ENCODE peak calls at places on chromosomes 5 and 9, in nine cellular contexts. W is sigmoid colon, D is tibial artery, N is ovary, B is iPS DF 6.9, V is pancreas, J is HCT116, Z is lung, P is heart right ventricle. Y is an unnamed sample. For H3K4me1, the result is how much of the 10 kb centered on the place peaks cover.

GRCh38 chr5:77645158-77645994 is 6.9 kb upstream of the OTP start:
- DNase-seq in W (no peak), B (no peak), N (no peak), J (peak), D (no peak), Z (no peak), V (peak), P (peak), Y (no peak)

GRCh38 chr5:8773091-8773615 is 772.7 kb downstream of the SEMA5A start:
- DNase-seq in Z (no peak), B (no peak), N (no peak), P (no peak), J (no peak), W (no peak), V (no peak), D (no peak), Y (no peak)

GRCh38 chr9:124345751-124346281 is 69.4 kb downstream of the PSMB7 start:
- DNase-seq in P (no peak), N (no peak), D (no peak), V (no peak), J (no peak), Z (no peak), W (no peak), B (no peak), Y (no peak)

GRCh38 chr5:134255418-134256150 is 29.7 kb upstream of the PPP2CA start:
- DNase-seq in Z (no peak), N (no peak), D (no peak), J (no peak), W (no peak), B (no peak), V (no peak), P (no peak), Y (no peak)

GRCh38 chr5:163880307-163880706 is 374.9 kb downstream of the MAT2B start:
- DNase-seq in Z (no peak), W (no peak), P (no peak), V (no peak), J (no peak), D (no peak), B (no peak), N (no peak), Y (no peak)

GRCh38 chr9:34185778-34186551 is 7.1 kb downstream of the UBAP1 start:
- DNase-seq in P (no peak), V (peak), W (peak), J (peak), N (no peak), D (peak), B (no peak), Z (peak), Y (peak)

GRCh38 chr9:86134361-86134760 is 35.0 kb upstream of the GOLM1 start:
- DNase-seq in W (no peak), N (no peak), D (no peak), V (no peak), P (no peak), Z (no peak), J (no peak), B (no peak), Y (no peak)

GRCh38 chr9:109231593-109231992 is 64.5 kb upstream of the FRRS1L start:
- DNase-seq in J (no peak), Z (no peak), D (no peak), W (no peak), B (no peak), N (no peak), P (no peak), V (no peak), Y (no peak)

GRCh38 chr9:100852088-100852487 is 176.4 kb upstream of the PLPPR1 start:
- DNase-seq in W (no peak), B (no peak), D (no peak), N (no peak), V (no peak), Z (no peak), P (no peak), J (no peak), Y (no peak)

GRCh38 chr5:110784901-110785300 is 46.1 kb downstream of the SLC25A46 start:
- DNase-seq in J (no peak), W (no peak), D (no peak), Z (no peak), P (no peak), B (no peak), V (no peak), N (no peak), Y (no peak)

GRCh38 chr5:116454417-116454927 is 120.2 kb downstream of the SEMA6A start:
- DNase-seq in P (no peak), J (no peak), Z (no peak), D (no peak), W (no peak), V (no peak), N (no peak), B (no peak), Y (no peak)

GRCh38 chr9:89750117-89750551 is 145.3 kb downstream of the GADD45G start:
- DNase-seq in W (no peak), D (no peak), Z (no peak), V (no peak), B (no peak), J (no peak), N (peak), P (peak), Y (no peak)

GRCh38 chr9:114583776-114584175 is 3.8 kb upstream of the ATP6V1G1 start:
- DNase-seq in V (no peak), B (no peak), N (no peak), W (no peak), P (no peak), Z (no peak), J (no peak), D (no peak), Y (no peak)

GRCh38 chr9:38641985-38642864 is 21.8 kb upstream of the ANKRD18A start:
- DNase-seq in D (no peak), Z (no peak), P (no peak), J (peak), W (no peak), B (peak), V (peak), N (no peak), Y (peak)

GRCh38 chr5:123500476-123500875 is 11.5 kb upstream of the CSNK1G3 start:
- DNase-seq in W (no peak), N (no peak), B (no peak), D (no peak), V (no peak), J (no peak), P (no peak), Z (no peak), Y (no peak)

GRCh38 chr9:111945216-111945615 is 48.6 kb downstream of the UGCG start:
- DNase-seq in B (no peak), W (no peak), J (no peak), P (no peak), N (no peak), D (no peak), Z (no peak), V (no peak), Y (no peak)

GRCh38 chr9:78031271-78031825 is at the start of gene GNAQ:
- DNase-seq in J (no peak), B (no peak), N (no peak), V (no peak), W (peak), D (peak), Z (no peak), P (peak), Y (no peak)

GRCh38 chr5:79070002-79070567 is 518 bp downstream of the BHMT2 start:
- DNase-seq in B (no peak), Z (no peak), D (peak), N (peak), W (peak), P (peak), J (no peak), V (no peak), Y (no peak)

GRCh38 chr9:34963577-34963976 is 5.5 kb downstream of the PHF24 start:
- DNase-seq in B (no peak), J (no peak), P (no peak), D (no peak), W (no peak), Z (no peak), V (no peak), N (no peak), Y (no peak)

GRCh38 chr5:115304496-115304895 is 8.0 kb upstream of the CCDC112 start:
- DNase-seq in B (no peak), D (no peak), Z (no peak), V (no peak), W (no peak), P (no peak), N (no peak), J (no peak), Y (no peak)

GRCh38 chr9:98929096-98929495 is 14.6 kb upstream of the COL15A1 start:
- DNase-seq in N (no peak), B (no peak), P (no peak), W (no peak), V (no peak), D (no peak), Z (no peak), J (no peak), Y (no peak)

GRCh38 chr9:5876711-5877110 is 14.0 kb upstream of the MLANA start:
- DNase-seq in V (no peak), W (no peak), B (peak), P (no peak), Z (no peak), D (no peak), J (no peak), N (no peak), Y (no peak)

GRCh38 chr9:34989056-34989945 is at the start of gene DNAJB5:
- DNase-seq in Z (peak), W (peak), J (peak), B (peak), P (peak), V (peak), D (peak), N (peak), Y (peak)

GRCh38 chr5:124626053-124626452 is 120.4 kb downstream of the ZNF608 start:
- DNase-seq in J (no peak), N (no peak), P (no peak), B (no peak), V (no peak), Z (no peak), D (no peak), W (no peak), Y (no peak)

DNA sequence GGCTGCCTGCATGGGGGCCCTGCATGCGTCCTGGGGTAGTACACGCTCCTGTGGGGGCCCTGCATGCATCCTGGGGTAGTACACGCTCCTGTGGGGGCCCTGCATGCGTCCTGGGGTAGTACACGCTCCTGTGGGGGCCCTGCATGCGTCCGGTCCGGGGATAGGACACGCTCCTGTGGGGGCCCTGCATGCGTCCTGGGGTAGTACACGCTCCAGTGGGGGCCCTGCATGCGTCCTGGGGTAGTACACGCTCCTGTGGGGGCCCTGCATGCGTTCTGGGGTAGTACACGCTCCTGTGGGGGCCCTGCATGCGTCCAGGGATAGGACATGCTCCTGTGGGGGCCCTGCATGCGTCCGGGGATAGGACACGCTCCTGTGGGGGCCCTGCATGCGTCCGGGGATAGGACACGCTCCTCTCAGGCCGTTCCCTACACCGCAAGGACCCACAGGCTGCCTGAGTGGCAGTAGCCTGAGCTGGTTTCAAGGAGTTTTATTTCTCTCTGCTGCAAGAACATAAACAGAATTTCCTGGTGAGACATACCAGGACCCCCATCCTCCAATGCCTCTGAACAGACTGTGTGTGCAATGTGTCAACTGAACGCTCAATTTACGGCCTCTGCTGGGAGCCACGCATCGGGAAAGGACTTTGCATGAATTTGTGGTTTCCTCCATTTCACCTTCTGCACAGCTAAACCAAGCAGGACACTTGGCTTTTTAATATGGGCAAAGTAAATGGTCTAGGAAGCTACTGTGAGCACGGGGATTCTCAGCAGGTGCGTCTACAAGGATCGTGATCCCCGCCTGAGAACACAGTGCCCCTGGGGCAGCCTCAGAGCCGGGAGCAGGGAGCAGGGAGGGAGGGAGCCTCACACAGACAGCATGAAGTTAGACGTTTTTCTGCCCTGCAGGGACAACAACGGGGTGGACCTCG is 48.9 kb upstream of the CLPTM1L start:
- DNase-seq in W (no peak), P (no peak), N (no peak), Z (no peak), D (no peak), V (no peak), J (no peak), B (no peak), Y (no peak)
- H3K4me1 ChIP-seq in W (under half), P (under half), N (under half), Z (under half), D (under half), V (under half), J (under half), B (under half), Y (under half)

GRCh38 chr9:21553441-21553840 is 71.3 kb upstream of the IFNE start:
- DNase-seq in Z (no peak), W (no peak), B (no peak), N (no peak), V (no peak), J (no peak), D (no peak), P (no peak), Y (no peak)
- H3K4me3 ChIP-seq in Z (no peak), W (no peak), B (no peak), N (no peak), V (no peak), J (no peak), D (no peak), P (no peak), Y (no peak)

GRCh38 chr5:87298687-87299362 is 31.1 kb downstream of the RASA1 start:
- DNase-seq in P (no peak), Z (no peak), J (no peak), W (no peak), V (no peak), D (no peak), B (no peak), N (no peak), Y (no peak)

GRCh38 chr5:87300744-87301143 is 33.1 kb downstream of the RASA1 start:
- DNase-seq in J (peak), P (no peak), N (no peak), V (no peak), D (no peak), B (no peak), W (no peak), Z (no peak), Y (no peak)

GRCh38 chr5:87303324-87303723 is 35.6 kb downstream of the RASA1 start:
- DNase-seq in B (no peak), V (no peak), D (no peak), P (no peak), J (no peak), N (no peak), W (no peak), Z (no peak), Y (no peak)

GRCh38 chr5:87300176-87300575 is 32.5 kb downstream of the RASA1 start:
- DNase-seq in V (no peak), N (no peak), P (no peak), W (no peak), Z (no peak), J (no peak), D (no peak), B (no peak), Y (no peak)

DNA sequence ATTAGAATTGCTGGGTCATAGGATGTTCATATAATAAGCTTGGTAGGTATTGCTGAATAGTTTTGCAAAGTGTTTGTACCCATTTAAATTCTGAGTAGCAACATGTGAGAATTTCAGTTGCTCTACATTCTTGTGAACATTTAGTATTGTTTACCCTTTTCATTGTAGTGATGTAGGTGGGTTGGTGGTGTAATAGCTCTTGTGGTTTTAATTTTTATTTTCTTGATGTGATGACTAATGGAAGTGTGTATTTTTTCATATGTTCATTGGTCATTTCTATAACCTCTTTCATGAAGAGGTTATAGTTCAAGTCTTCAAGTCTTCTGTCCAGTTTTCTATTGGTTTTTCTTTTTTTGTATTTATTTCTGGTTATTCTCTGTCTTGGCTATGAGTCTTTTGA is 34.4 kb downstream of the RASA1 start:
- DNase-seq in V (no peak), W (no peak), J (no peak), P (no peak), B (no peak), D (no peak), N (no peak), Z (no peak), Y (no peak)
- H3K4me1 ChIP-seq in V (under half), W (under half), J (under half), P (under half), B (under half), D (under half), N (under half), Z (under half), Y (under half)

GRCh38 chr5:149710575-149710974 is 19.5 kb upstream of the PPARGC1B start:
- DNase-seq in W (no peak), Z (no peak), N (no peak), J (no peak), P (no peak), V (no peak), D (no peak), B (no peak), Y (no peak)

GRCh38 chr5:149706158-149706557 is 24.0 kb upstream of the PPARGC1B start:
- DNase-seq in P (no peak), J (no peak), B (no peak), N (no peak), D (no peak), W (no peak), V (no peak), Z (no peak), Y (no peak)

GRCh38 chr5:149702953-149703646 is 27.0 kb upstream of the PPARGC1B start:
- DNase-seq in W (no peak), Z (peak), B (no peak), V (no peak), P (no peak), J (no peak), D (no peak), N (no peak), Y (no peak)

GRCh38 chr5:149708981-149709594 is 21.0 kb upstream of the PPARGC1B start:
- DNase-seq in V (no peak), P (no peak), B (no peak), N (no peak), J (no peak), Z (no peak), D (no peak), W (no peak), Y (no peak)

GRCh38 chr5:149707097-149707496 is 23.0 kb upstream of the PPARGC1B start:
- DNase-seq in P (no peak), D (no peak), W (no peak), B (no peak), Z (no peak), V (no peak), N (no peak), J (no peak), Y (no peak)
- H3K4me3 ChIP-seq in P (no peak), D (no peak), W (no peak), B (no peak), Z (no peak), V (no peak), N (no peak), J (no peak), Y (no peak)

GRCh38 chr9:134336924-134337323 is 10.7 kb downstream of the RXRA start:
- DNase-seq in V (no peak), J (no peak), N (no peak), Z (no peak), D (no peak), W (no peak), B (no peak), P (no peak), Y (no peak)
- H3K4me1 ChIP-seq in V (half or more), J (under half), N (half or more), Z (half or more), D (half or more), W (half or more), B (under half), P (half or more), Y (under half)

Y was measured in prostate gland.